ENCODE peak calls at places on chromosomes 12 and 14, in seven cellular contexts. M is stimulated activated CD4-positive, alpha-beta T cell treated with anti-CD3 and anti-CD28 coated beads, Interleukin-12 subunit alpha, Interleukin-12 subunit beta, amount 100 ng/mL, for 24 hours; F is NCI-H1436; O is cardiac muscle cell; H is stimulated activated CD8-positive, alpha-beta memory T cell treated with anti-CD3 and anti-CD28 coated beads, Interleukin-15, amount 100 ng/mL, for 4 hours; Q is GM12891; D is nucleus accumbens. J is an unnamed sample.
A peak's percentile ranks its signal among the peaks of the same experiment; 100 is the strongest.

GRCh38 chr14:20376071-20376588 is 32.7 kb downstream of the PARP2 start:
- DNase-seq in M (no peak), D (no peak), O (no peak), F (no peak), H (no peak), Q (no peak), J (no peak)

GRCh38 chr12:98456583-98457573 is 58.5 kb upstream of the TMPO start:
- DNase-seq in H (no peak), O (peak; percentile 65), M (peak; percentile 9), D (no peak), F (no peak), Q (peak; percentile 44), J (no peak)

GRCh38 chr14:43407721-43408120 is 1099.4 kb downstream of the FSCB start:
- DNase-seq in Q (no peak), F (no peak), H (no peak), M (no peak), O (no peak), D (no peak), J (no peak)

GRCh38 chr12:62123721-62124203 is 136.4 kb upstream of the USP15 start:
- DNase-seq in Q (no peak), H (no peak), D (no peak), F (no peak), M (peak; percentile 15), O (peak; percentile 70), J (no peak)

GRCh38 chr12:105574056-105574715 is 243.7 kb downstream of the C12orf75 start:
- DNase-seq in M (no peak), H (no peak), D (no peak), O (peak; percentile 7), F (no peak), Q (no peak), J (no peak)

GRCh38 chr12:108234155-108234554 is 105.0 kb downstream of the CMKLR1 start:
- DNase-seq in M (no peak), F (no peak), O (peak; percentile 21), H (no peak), Q (no peak), D (no peak), J (no peak)

GRCh38 chr14:65214741-65215140 is 112.4 kb upstream of the MAX start:
- DNase-seq in F (no peak), Q (no peak), M (no peak), H (no peak), D (no peak), O (peak; percentile 61), J (no peak)

GRCh38 chr12:66516133-66516532 is 162.7 kb downstream of the GRIP1 start:
- DNase-seq in F (no peak), M (no peak), O (no peak), D (no peak), Q (no peak), H (no peak), J (no peak)

GRCh38 chr14:101820283-101820798 is 58.8 kb downstream of the PPP2R5C start:
- DNase-seq in Q (no peak), H (no peak), D (no peak), M (no peak), O (no peak), F (no peak), J (no peak)

GRCh38 chr12:111819191-111820158 is 22.6 kb upstream of the MAPKAPK5 start:
- DNase-seq in M (no peak), F (peak; percentile 51), Q (no peak), D (no peak), O (no peak), H (no peak), J (no peak)

GRCh38 chr14:33480589-33481184 is 470.2 kb downstream of the EGLN3 start:
- DNase-seq in D (no peak), H (no peak), M (no peak), F (no peak), Q (no peak), O (no peak), J (no peak)

GRCh38 chr12:108691995-108692808 is 39.1 kb downstream of the CORO1C start:
- DNase-seq in Q (no peak), H (no peak), D (peak; percentile 92), F (peak; percentile 54), M (no peak), O (no peak), J (no peak)

GRCh38 chr14:90344920-90345557 is 13.3 kb upstream of the NRDE2 start:
- DNase-seq in D (no peak), F (no peak), Q (no peak), H (no peak), M (no peak), O (no peak), J (no peak)

GRCh38 chr12:32074432-32074831 is 32.2 kb upstream of the BICD1 start:
- DNase-seq in D (no peak), H (no peak), Q (no peak), M (no peak), O (no peak), F (no peak), J (no peak)

GRCh38 chr12:121513464-121514183 is 67.2 kb downstream of the KDM2B start:
- DNase-seq in D (no peak), M (no peak), H (no peak), F (peak; percentile 26), O (no peak), Q (peak; percentile 83), J (no peak)

GRCh38 chr14:92987148-92987570 is 64.2 kb downstream of the CHGA start:
- DNase-seq in D (no peak), Q (no peak), O (no peak), M (no peak), H (no peak), F (no peak), J (no peak)

GRCh38 chr12:57755194-57755453 is 221 bp downstream of the MARCHF9 start:
- DNase-seq in M (no peak), F (no peak), D (no peak), O (no peak), Q (no peak), H (no peak), J (no peak)

GRCh38 chr14:35761922-35762321 is 47.2 kb downstream of the RALGAPA1 start:
- DNase-seq in F (no peak), D (no peak), H (no peak), Q (no peak), O (no peak), M (no peak), J (no peak)

GRCh38 chr12:67352682-67353081 is 83.5 kb downstream of the CAND1 start:
- DNase-seq in F (no peak), M (no peak), Q (no peak), D (no peak), O (no peak), H (no peak), J (no peak)

GRCh38 chr14:75803768-75804167 is 142.7 kb downstream of the TTLL5 start:
- DNase-seq in O (peak; percentile 74), H (no peak), D (no peak), F (no peak), M (no peak), Q (no peak), J (no peak)

GRCh38 chr14:70855486-70855885 is 46.2 kb upstream of the MAP3K9 start:
- DNase-seq in O (no peak), H (no peak), Q (no peak), D (no peak), M (no peak), F (no peak), J (no peak)

GRCh38 chr14:99651953-99652746 is 7.2 kb downstream of the HHIPL1 start:
- DNase-seq in M (no peak), O (no peak), H (no peak), Q (no peak), D (no peak), F (no peak), J (no peak)

GRCh38 chr12:121810234-121810817 is 6.5 kb downstream of the SETD1B start:
- DNase-seq in Q (no peak), H (no peak), F (no peak), M (no peak), D (no peak), O (no peak), J (no peak)

GRCh38 chr12:49527361-49528130 is 11.3 kb upstream of the KCNH3 start:
- DNase-seq in M (no peak), H (no peak), O (no peak), D (no peak), Q (no peak), F (no peak), J (no peak)

GRCh38 chr12:104956870-104957301 is 1.2 kb downstream of the SLC41A2 start:
- DNase-seq in F (no peak), M (no peak), O (peak; percentile 66), D (no peak), Q (no peak), H (no peak), J (no peak)

GRCh38 chr14:20418501-20418909 is 5.2 kb upstream of the TEP1 start:
- DNase-seq in M (no peak), F (no peak), H (no peak), O (no peak), Q (no peak), D (no peak), J (no peak)

GRCh38 chr12:72296389-72296788 is 24.2 kb downstream of the TRHDE start:
- DNase-seq in D (no peak), M (no peak), O (no peak), F (no peak), H (no peak), Q (no peak), J (no peak)

GRCh38 chr12:13980548-13981295 is 680 bp downstream of the GRIN2B start:
- DNase-seq in H (no peak), M (no peak), F (no peak), Q (no peak), D (no peak), O (no peak), J (no peak)

GRCh38 chr14:105865266-105865903 is 339.0 kb downstream of the TMEM121 start:
- DNase-seq in M (no peak), D (no peak), O (no peak), H (no peak), Q (no peak), F (no peak), J (no peak)

GRCh38 chr12:6532927-6533652 is 1.2 kb upstream of the GAPDH start:
- DNase-seq in M (peak; percentile 58), Q (no peak), D (peak; percentile 90), O (peak; percentile 66), F (peak; percentile 63), H (no peak), J (no peak)

GRCh38 chr14:41830679-41831078 is 224.0 kb downstream of the LRFN5 start:
- DNase-seq in M (no peak), Q (no peak), F (no peak), O (peak; percentile 72), D (no peak), H (no peak), J (no peak)

GRCh38 chr12:110932048-110932447 is 11.7 kb upstream of the MYL2 start:
- DNase-seq in M (no peak), H (no peak), D (no peak), O (peak; percentile 29), Q (no peak), F (no peak), J (no peak)

GRCh38 chr12:71691504-71692129 is 5.7 kb downstream of the TMEM19 start:
- DNase-seq in Q (no peak), D (no peak), M (no peak), O (no peak), H (no peak), F (no peak), J (no peak)